ENCODE peak calls at places on chromosomes 7 and 10, in four cellular contexts. One of them, this sample, is unnamed. For H3K9me3, the result is how much of the 10 kb centered on the place peaks cover.

GRCh38 chr7:70238171-70238575 is 639.9 kb downstream of the AUTS2 start:
- DNase-seq in IMR-90: no peak
- DNase-seq in right cardiac atrium: no peak
- DNase-seq in fibroblast of lung: no peak
- DNase-seq in this sample: no peak

GRCh38 chr7:47371733-47372368 is 210.1 kb downstream of the TNS3 start:
- DNase-seq in IMR-90: peak
- DNase-seq in right cardiac atrium: peak
- DNase-seq in fibroblast of lung: peak
- DNase-seq in this sample: no peak

GRCh38 chr10:119415121-119415520 is 127.4 kb downstream of the RGS10 start:
- DNase-seq in IMR-90: no peak
- DNase-seq in right cardiac atrium: peak
- DNase-seq in fibroblast of lung: no peak
- DNase-seq in this sample: no peak

GRCh38 chr7:1227071-1227804 is 5.4 kb upstream of the UNCX start:
- DNase-seq in IMR-90: no peak
- DNase-seq in right cardiac atrium: no peak
- DNase-seq in fibroblast of lung: no peak
- DNase-seq in this sample: no peak

GRCh38 chr10:82969405-82969804 is 1094.4 kb downstream of the NRG3 start:
- DNase-seq in IMR-90: peak
- DNase-seq in right cardiac atrium: no peak
- DNase-seq in fibroblast of lung: peak
- DNase-seq in this sample: no peak

GRCh38 chr7:137146012-137146455 is 197.5 kb downstream of the PTN start:
- DNase-seq in IMR-90: peak
- DNase-seq in right cardiac atrium: no peak
- DNase-seq in fibroblast of lung: peak
- DNase-seq in this sample: no peak

GRCh38 chr10:12960431-12960898 is 41.0 kb downstream of the CCDC3 start:
- DNase-seq in IMR-90: peak
- DNase-seq in right cardiac atrium: peak
- DNase-seq in fibroblast of lung: no peak
- DNase-seq in this sample: no peak

GRCh38 chr7:100693312-100694195 is 496 bp downstream of the GIGYF1 start:
- DNase-seq in IMR-90: no peak
- DNase-seq in right cardiac atrium: no peak
- DNase-seq in fibroblast of lung: no peak
- DNase-seq in this sample: no peak

GRCh38 chr10:8453587-8453986 is 399.1 kb downstream of the GATA3 start:
- DNase-seq in IMR-90: no peak
- DNase-seq in right cardiac atrium: peak
- DNase-seq in fibroblast of lung: peak
- DNase-seq in this sample: no peak

GRCh38 chr10:21505711-21506278 is 19.7 kb downstream of the SKIDA1 start:
- DNase-seq in IMR-90: no peak
- DNase-seq in right cardiac atrium: no peak
- DNase-seq in fibroblast of lung: no peak
- DNase-seq in this sample: no peak

GRCh38 chr7:148286150-148286549 is 304.4 kb upstream of the C7orf33 start:
- DNase-seq in IMR-90: no peak
- DNase-seq in right cardiac atrium: no peak
- DNase-seq in fibroblast of lung: no peak
- DNase-seq in this sample: no peak

GRCh38 chr7:103988468-103989199 is 824 bp downstream of the RELN start:
- DNase-seq in IMR-90: no peak
- DNase-seq in right cardiac atrium: no peak
- DNase-seq in fibroblast of lung: peak
- DNase-seq in this sample: no peak

GRCh38 chr10:101561068-101561915 is 26.8 kb downstream of the POLL start:
- DNase-seq in IMR-90: no peak
- DNase-seq in right cardiac atrium: no peak
- DNase-seq in fibroblast of lung: no peak
- DNase-seq in this sample: no peak

GRCh38 chr10:132366006-132366405 is 31.0 kb upstream of the PWWP2B start:
- DNase-seq in IMR-90: no peak
- DNase-seq in right cardiac atrium: no peak
- DNase-seq in fibroblast of lung: no peak
- DNase-seq in this sample: no peak

GRCh38 chr7:73342645-73343044 is 14.7 kb downstream of the FKBP6 start:
- DNase-seq in IMR-90: peak
- DNase-seq in right cardiac atrium: peak
- DNase-seq in fibroblast of lung: peak
- DNase-seq in this sample: no peak

GRCh38 chr7:21407806-21408480 is 19.9 kb upstream of the SP4 start:
- DNase-seq in IMR-90: no peak
- DNase-seq in right cardiac atrium: no peak
- DNase-seq in fibroblast of lung: no peak
- DNase-seq in this sample: no peak

GRCh38 chr10:47311193-47311899 is 10.9 kb upstream of the GDF2 start:
- DNase-seq in IMR-90: no peak
- DNase-seq in right cardiac atrium: no peak
- DNase-seq in fibroblast of lung: peak
- DNase-seq in this sample: peak

GRCh38 chr7:154198481-154198880 is 146.3 kb downstream of the DPP6 start:
- DNase-seq in IMR-90: no peak
- DNase-seq in right cardiac atrium: no peak
- DNase-seq in fibroblast of lung: no peak
- DNase-seq in this sample: no peak

GRCh38 chr10:80046629-80047441 is 31.6 kb upstream of the TMEM254 start:
- DNase-seq in IMR-90: peak
- DNase-seq in right cardiac atrium: peak
- DNase-seq in fibroblast of lung: peak
- DNase-seq in this sample: peak

GRCh38 chr7:1495564-1496242 is 8.5 kb downstream of the INTS1 start:
- DNase-seq in IMR-90: no peak
- DNase-seq in right cardiac atrium: no peak
- DNase-seq in fibroblast of lung: no peak
- DNase-seq in this sample: no peak

GRCh38 chr7:27110977-27111752 is 8.7 kb upstream of the HOXA2 start:
- DNase-seq in IMR-90: peak
- DNase-seq in right cardiac atrium: no peak
- DNase-seq in fibroblast of lung: peak
- DNase-seq in this sample: no peak

GRCh38 chr10:83692196-83692595 is 447.1 kb upstream of the GHITM start:
- DNase-seq in IMR-90: no peak
- DNase-seq in right cardiac atrium: no peak
- DNase-seq in fibroblast of lung: peak
- DNase-seq in this sample: no peak

GRCh38 chr7:105691692-105692564 is 110.6 kb upstream of the EFCAB10 start:
- DNase-seq in IMR-90: peak
- DNase-seq in right cardiac atrium: peak
- DNase-seq in fibroblast of lung: peak
- DNase-seq in this sample: peak

GRCh38 chr7:23467281-23467680 is 3.0 kb downstream of the IGF2BP3 start:
- DNase-seq in IMR-90: no peak
- DNase-seq in right cardiac atrium: no peak
- DNase-seq in fibroblast of lung: no peak
- DNase-seq in this sample: no peak

GRCh38 chr7:102412548-102412947 is 16.4 kb downstream of the PRKRIP1 start:
- DNase-seq in IMR-90: peak
- DNase-seq in right cardiac atrium: peak
- DNase-seq in fibroblast of lung: peak
- DNase-seq in this sample: peak

GRCh38 chr7:99901581-99901980 is 17.7 kb downstream of the TRIM4 start:
- DNase-seq in IMR-90: no peak
- DNase-seq in right cardiac atrium: no peak
- DNase-seq in fibroblast of lung: no peak
- DNase-seq in this sample: no peak

GRCh38 chr10:77334501-77334900 is 303.1 kb downstream of the KCNMA1 start:
- DNase-seq in IMR-90: no peak
- DNase-seq in right cardiac atrium: no peak
- DNase-seq in fibroblast of lung: no peak
- DNase-seq in this sample: no peak

GRCh38 chr10:1651280-1651975 is 85.9 kb downstream of the ADARB2 start:
- DNase-seq in IMR-90: no peak
- DNase-seq in right cardiac atrium: no peak
- DNase-seq in fibroblast of lung: no peak
- DNase-seq in this sample: no peak

GRCh38 chr10:14414901-14415300 is 84.2 kb upstream of the FRMD4A start:
- DNase-seq in IMR-90: peak
- DNase-seq in right cardiac atrium: no peak
- DNase-seq in fibroblast of lung: peak
- DNase-seq in this sample: no peak

GRCh38 chr7:23403970-23404369 is 66.3 kb downstream of the IGF2BP3 start:
- DNase-seq in IMR-90: no peak
- DNase-seq in right cardiac atrium: no peak
- DNase-seq in fibroblast of lung: no peak
- DNase-seq in this sample: no peak

GRCh38 chr7:2309889-2310331 is 4.3 kb downstream of the SNX8 start:
- DNase-seq in IMR-90: peak
- DNase-seq in right cardiac atrium: no peak
- DNase-seq in fibroblast of lung: peak
- DNase-seq in this sample: no peak

GRCh38 chr10:112461029-112461887 is 14.2 kb downstream of the VTI1A start:
- DNase-seq in IMR-90: peak
- DNase-seq in right cardiac atrium: no peak
- DNase-seq in fibroblast of lung: peak
- DNase-seq in this sample: no peak

GRCh38 chr7:37728747-37729146 is 45.2 kb downstream of the GPR141 start:
- DNase-seq in IMR-90: no peak
- DNase-seq in right cardiac atrium: no peak
- DNase-seq in fibroblast of lung: no peak
- DNase-seq in this sample: no peak

GRCh38 chr10:133465950-133466474 is 12.3 kb downstream of the SCART1 start:
- DNase-seq in IMR-90: no peak
- DNase-seq in right cardiac atrium: no peak
- DNase-seq in fibroblast of lung: no peak
- DNase-seq in this sample: no peak

GRCh38 chr10:133466683-133467275 is 13.0 kb downstream of the SCART1 start:
- DNase-seq in IMR-90: no peak
- DNase-seq in right cardiac atrium: no peak
- DNase-seq in fibroblast of lung: no peak
- DNase-seq in this sample: no peak

GRCh38 chr10:133465191-133465949 is 11.6 kb downstream of the SCART1 start:
- DNase-seq in IMR-90: no peak
- DNase-seq in right cardiac atrium: no peak
- DNase-seq in fibroblast of lung: no peak
- DNase-seq in this sample: no peak

GRCh38 chr10:133464582-133465031 is 10.9 kb downstream of the SCART1 start:
- DNase-seq in IMR-90: no peak
- DNase-seq in right cardiac atrium: no peak
- DNase-seq in fibroblast of lung: no peak
- DNase-seq in this sample: no peak

GRCh38 chr10:133467286-133467911 is 13.7 kb downstream of the SCART1 start:
- DNase-seq in IMR-90: no peak
- DNase-seq in right cardiac atrium: no peak
- DNase-seq in fibroblast of lung: no peak
- DNase-seq in this sample: no peak
- H3K9me3 ChIP-seq in IMR-90: under half
- H3K9me3 ChIP-seq in right cardiac atrium: under half
- H3K9me3 ChIP-seq in fibroblast of lung: under half
- H3K9me3 ChIP-seq in this sample: under half

DNA sequence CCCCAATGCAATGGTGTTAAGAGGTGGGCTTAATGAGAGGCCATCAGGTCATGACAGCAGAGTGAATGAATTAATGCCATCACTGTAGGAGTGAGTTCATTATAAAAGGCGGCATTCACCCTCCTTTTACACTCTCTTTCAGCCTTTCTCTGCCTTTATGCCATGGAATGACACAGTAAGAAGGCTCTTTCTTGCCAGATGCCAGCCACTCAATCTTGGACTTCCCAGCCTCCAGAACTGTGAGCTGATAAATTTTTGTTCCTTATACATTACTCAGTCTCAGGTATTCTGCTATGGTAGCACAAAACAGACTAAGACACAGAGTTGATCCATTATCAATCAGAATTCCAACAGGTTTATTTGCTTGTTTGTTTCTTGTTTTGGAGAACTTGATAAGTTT is 3.2 kb downstream of the TCAF1 start:
- DNase-seq in IMR-90: no peak
- DNase-seq in right cardiac atrium: no peak
- DNase-seq in fibroblast of lung: no peak
- DNase-seq in this sample: no peak
- H3K27ac ChIP-seq in IMR-90: no peak
- H3K27ac ChIP-seq in right cardiac atrium: no peak
- H3K27ac ChIP-seq in fibroblast of lung: no peak
- H3K27ac ChIP-seq in this sample: no peak

DNA sequence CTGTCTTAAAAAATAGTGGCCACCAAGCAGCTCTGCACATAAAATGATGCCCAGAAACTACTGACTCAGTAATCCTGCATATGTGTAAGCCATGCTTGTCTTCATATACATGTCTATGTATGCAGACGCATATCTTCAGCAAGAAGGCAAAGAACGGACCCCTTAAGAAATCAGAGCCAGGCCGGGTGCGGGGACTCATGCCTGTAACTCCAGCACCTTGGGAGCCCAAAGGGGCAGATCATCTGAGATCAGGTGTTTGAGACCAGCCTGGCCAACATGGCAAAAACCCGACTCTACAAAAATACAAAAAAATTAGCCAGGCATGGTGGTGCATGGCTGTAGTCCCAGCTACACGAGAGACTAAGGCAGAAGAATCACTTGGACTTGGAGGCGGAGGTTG is 295.0 kb downstream of the TCERG1L start:
- DNase-seq in IMR-90: no peak
- DNase-seq in right cardiac atrium: no peak
- DNase-seq in fibroblast of lung: no peak
- DNase-seq in this sample: no peak
- H3K9me3 ChIP-seq in IMR-90: under half
- H3K9me3 ChIP-seq in right cardiac atrium: under half
- H3K9me3 ChIP-seq in fibroblast of lung: under half
- H3K9me3 ChIP-seq in this sample: under half

GRCh38 chr7:17307558-17307957 is 9.1 kb downstream of the AHR start:
- DNase-seq in IMR-90: peak
- DNase-seq in right cardiac atrium: no peak
- DNase-seq in fibroblast of lung: no peak
- DNase-seq in this sample: no peak

GRCh38 chr7:17307033-17307432 is 8.6 kb downstream of the AHR start:
- DNase-seq in IMR-90: peak
- DNase-seq in right cardiac atrium: no peak
- DNase-seq in fibroblast of lung: no peak
- DNase-seq in this sample: no peak

GRCh38 chr7:17305387-17306171 is 7.1 kb downstream of the AHR start:
- DNase-seq in IMR-90: no peak
- DNase-seq in right cardiac atrium: no peak
- DNase-seq in fibroblast of lung: no peak
- DNase-seq in this sample: no peak

GRCh38 chr7:17302575-17303142 is 4.2 kb downstream of the AHR start:
- DNase-seq in IMR-90: peak
- DNase-seq in right cardiac atrium: no peak
- DNase-seq in fibroblast of lung: peak
- DNase-seq in this sample: no peak

DNA sequence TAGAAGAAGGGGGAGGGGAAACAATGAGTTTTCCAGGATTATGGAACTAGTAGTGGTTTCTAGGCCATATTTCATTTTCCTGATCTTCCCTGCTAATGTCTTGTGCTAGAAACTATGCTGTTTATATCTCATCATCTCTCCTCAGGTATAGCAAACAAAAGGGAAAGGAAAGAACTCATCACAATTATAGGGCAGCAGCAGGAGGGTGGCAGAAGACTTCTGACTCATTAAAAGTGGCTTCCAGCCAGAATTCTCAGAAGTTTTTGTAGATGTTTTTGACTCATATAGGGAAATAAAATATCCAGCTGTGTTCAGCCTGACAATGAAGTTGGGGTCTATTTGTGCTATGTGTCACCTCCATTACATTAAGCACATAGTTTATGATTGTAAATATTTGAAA is 6.5 kb downstream of the AHR start:
- DNase-seq in IMR-90: peak
- DNase-seq in right cardiac atrium: no peak
- DNase-seq in fibroblast of lung: peak
- DNase-seq in this sample: no peak
- H3K27ac ChIP-seq in IMR-90: no peak
- H3K27ac ChIP-seq in right cardiac atrium: no peak
- H3K27ac ChIP-seq in fibroblast of lung: peak
- H3K27ac ChIP-seq in this sample: no peak